ENCODE peak calls at places on chromosomes 7 and 10, in six cellular contexts. E is psoas muscle, H is endothelial cell, A is endodermal cell, M is right lobe of liver, K is endothelial cell of umbilical vein. D is an unnamed sample.

GRCh38 chr7:155168607-155169006 is 98.5 kb downstream of the HTR5A start:
- DNase-seq in H (no peak), A (no peak), K (no peak), E (no peak), M (no peak), D (no peak)

GRCh38 chr7:142587578-142588191 is 161.6 kb upstream of the PRSS1 start:
- DNase-seq in H (peak), E (no peak), A (peak), M (no peak), K (peak), D (peak)

GRCh38 chr7:6709808-6710207 is 3.1 kb upstream of the ZNF12 start:
- DNase-seq in E (no peak), H (no peak), A (no peak), M (no peak), K (no peak), D (no peak)

GRCh38 chr7:127652333-127653248 is 597 bp downstream of the SND1 start:
- DNase-seq in H (no peak), E (no peak), A (no peak), M (no peak), K (peak), D (no peak)

GRCh38 chr10:68086011-68086410 is 10.9 kb upstream of the HERC4 start:
- DNase-seq in E (no peak), M (no peak), H (no peak), K (no peak), A (no peak), D (no peak)

GRCh38 chr10:127492607-127493250 is 56.4 kb upstream of the NPS start:
- DNase-seq in M (peak), E (no peak), H (peak), A (peak), K (no peak), D (no peak)

GRCh38 chr7:112365551-112365950 is 84.7 kb upstream of the IFRD1 start:
- DNase-seq in E (no peak), M (no peak), K (no peak), A (no peak), H (no peak), D (no peak)

GRCh38 chr7:92698237-92698841 is 108.1 kb upstream of the FAM133B start:
- DNase-seq in A (no peak), K (peak), H (no peak), E (no peak), M (no peak), D (no peak)

GRCh38 chr7:46902463-46902862 is 679.4 kb downstream of the TNS3 start:
- DNase-seq in A (no peak), K (no peak), M (no peak), H (no peak), E (no peak), D (no peak)

GRCh38 chr7:105285118-105285874 is 103.4 kb downstream of the SRPK2 start:
- DNase-seq in A (peak), M (no peak), H (no peak), E (no peak), K (no peak), D (no peak)

GRCh38 chr7:28474267-28474618 is 61.9 kb downstream of the CREB5 start:
- DNase-seq in M (no peak), A (no peak), H (no peak), K (no peak), E (no peak), D (no peak)

GRCh38 chr10:102068216-102068615 is 3.1 kb downstream of the HPS6 start:
- DNase-seq in M (peak), E (peak), K (no peak), A (no peak), H (no peak), D (no peak)

GRCh38 chr10:31146496-31147219 is 115.0 kb upstream of the ZNF438 start:
- DNase-seq in A (no peak), E (peak), K (peak), M (no peak), H (no peak), D (no peak)

GRCh38 chr7:7265676-7266075 is 83.3 kb downstream of the C1GALT1 start:
- DNase-seq in A (no peak), E (no peak), K (no peak), M (no peak), H (no peak), D (no peak)

GRCh38 chr7:105298004-105298403 is 90.7 kb downstream of the SRPK2 start:
- DNase-seq in M (no peak), E (no peak), A (no peak), K (no peak), H (no peak), D (no peak)

GRCh38 chr10:101130984-101131961 is at the start of gene TLX1:
- DNase-seq in A (peak), K (no peak), M (peak), E (peak), H (peak), D (no peak)

GRCh38 chr10:33153968-33154327 is 180.5 kb downstream of the NRP1 start:
- DNase-seq in M (no peak), A (no peak), E (no peak), K (no peak), H (no peak), D (no peak)

GRCh38 chr7:103113164-103113563 is 35.7 kb downstream of the NAPEPLD start:
- DNase-seq in H (no peak), M (no peak), E (no peak), K (no peak), A (no peak), D (no peak)

GRCh38 chr7:80186721-80187120 is 52.1 kb downstream of the GNAI1 start:
- DNase-seq in K (peak), H (no peak), M (no peak), E (no peak), A (no peak), D (no peak)

GRCh38 chr10:124087672-124088634 is 5.4 kb downstream of the CHST15 start:
- DNase-seq in A (no peak), K (no peak), H (no peak), M (peak), E (no peak), D (no peak)

GRCh38 chr7:117212969-117213877 is 109.6 kb downstream of the WNT2 start:
- DNase-seq in E (peak), M (peak), H (peak), K (peak), A (peak), D (peak)

GRCh38 chr10:77618117-77618516 is 19.5 kb downstream of the KCNMA1 start:
- DNase-seq in H (no peak), A (no peak), E (no peak), M (no peak), K (no peak), D (no peak)

GRCh38 chr10:75234683-75235374 is 928 bp downstream of the COMTD1 start:
- DNase-seq in E (peak), H (peak), M (no peak), K (no peak), A (peak), D (no peak)
- TF ChIP-seq CTCF in E (no peak), H (no peak), M (no peak), K (no peak), A (peak), D (peak)

DNA sequence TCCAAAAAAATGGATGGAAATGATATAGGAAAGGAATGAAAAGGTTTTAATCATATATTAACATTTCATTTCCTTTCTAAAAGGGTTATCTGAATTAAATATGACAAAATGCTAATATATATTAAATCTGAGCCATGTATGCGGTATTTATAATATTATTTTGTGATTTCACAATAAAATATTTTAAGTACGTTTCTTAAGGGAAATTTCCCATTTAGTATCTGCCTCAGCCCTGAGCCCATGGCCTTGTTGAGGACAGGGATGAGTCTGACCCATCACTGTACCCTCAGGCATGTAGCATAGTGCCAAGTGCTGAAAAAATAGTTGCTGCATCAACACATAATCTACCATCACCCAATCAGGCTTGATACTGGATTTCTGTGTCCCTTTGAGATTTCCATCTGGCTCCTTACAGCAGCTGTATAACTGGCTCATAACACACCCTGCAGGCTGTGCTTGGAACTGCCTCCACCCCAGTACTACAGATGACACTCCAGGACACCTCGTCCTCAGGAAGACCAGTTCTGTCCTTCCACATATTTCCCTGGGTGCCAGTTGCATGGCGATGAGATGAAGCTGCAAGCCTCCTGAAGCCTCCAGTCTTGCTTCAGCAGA is 59.4 kb upstream of the ASAH2 start:
- DNase-seq in H (peak), K (no peak), E (no peak), A (peak), M (no peak), D (no peak)
- TF ChIP-seq CTCF in H (peak), K (peak), E (no peak), A (peak), M (peak), D (no peak)

GRCh38 chr7:35389636-35390035 is 135.7 kb upstream of the TBX20 start:
- DNase-seq in A (no peak), E (no peak), H (no peak), K (no peak), M (no peak), D (no peak)

GRCh38 chr7:35386082-35386815 is 132.3 kb upstream of the TBX20 start:
- DNase-seq in M (no peak), K (no peak), E (no peak), H (no peak), A (no peak), D (no peak)

GRCh38 chr7:35386816-35387429 is 133.0 kb upstream of the TBX20 start:
- DNase-seq in E (no peak), H (no peak), A (no peak), K (no peak), M (no peak), D (no peak)

GRCh38 chr7:35380739-35381224 is 126.9 kb upstream of the TBX20 start:
- DNase-seq in M (no peak), A (no peak), K (no peak), E (no peak), H (no peak), D (no peak)

DNA sequence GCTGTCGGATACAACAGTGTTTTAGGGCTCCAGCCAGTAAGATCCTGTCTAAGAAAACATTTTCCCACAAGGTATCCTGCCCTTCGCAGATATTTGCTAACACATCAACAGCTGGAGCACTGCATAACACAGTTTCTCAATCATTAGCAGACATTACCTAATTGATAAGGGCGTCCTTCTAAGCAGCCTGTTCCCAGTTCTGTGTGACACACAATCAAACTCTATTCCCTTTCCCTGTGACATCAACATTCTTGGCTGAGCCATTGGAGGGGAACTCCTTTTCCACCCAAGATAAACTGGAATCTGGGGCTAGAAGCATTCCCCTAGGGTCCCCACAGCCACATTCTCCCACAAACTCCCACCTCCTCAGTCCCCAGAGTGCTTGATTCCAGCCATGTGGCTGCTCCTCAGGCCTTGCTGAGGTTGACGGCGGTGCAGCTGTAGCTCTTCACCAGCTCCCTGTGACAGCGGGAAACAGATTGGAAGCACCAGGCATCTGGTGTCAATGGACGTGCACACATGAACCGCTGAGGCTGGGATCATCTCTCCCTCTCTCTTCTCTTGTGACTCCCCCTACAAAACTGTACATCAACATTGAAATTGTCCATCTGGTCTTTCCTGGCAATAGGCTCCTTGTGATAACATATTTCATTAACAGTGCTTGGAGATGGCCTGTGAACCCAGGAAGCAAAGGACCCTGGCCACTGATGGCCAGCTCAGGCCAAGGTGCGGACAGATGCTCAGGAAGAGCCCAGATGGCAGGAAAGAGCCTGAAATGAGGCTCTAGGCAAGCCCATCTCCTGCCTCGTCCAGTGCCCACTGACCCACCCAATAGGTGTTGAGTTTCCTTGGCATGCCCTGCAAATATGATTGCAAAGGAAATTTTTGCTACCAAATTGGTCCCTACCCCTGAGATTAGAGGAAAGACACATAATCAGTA is 131.1 kb upstream of the TBX20 start:
- DNase-seq in E (no peak), K (no peak), M (no peak), A (no peak), H (no peak), D (no peak)
- TF ChIP-seq CTCF in E (no peak), K (no peak), M (no peak), A (no peak), H (no peak), D (no peak)

GRCh38 chr7:33422825-33423645 is 293.7 kb downstream of the BBS9 start:
- DNase-seq in K (no peak), E (no peak), A (peak), H (no peak), M (no peak), D (no peak)

GRCh38 chr7:33420311-33420710 is 290.9 kb downstream of the BBS9 start:
- DNase-seq in K (no peak), A (no peak), E (no peak), H (no peak), M (no peak), D (no peak)

GRCh38 chr7:33423646-33424020 is 294.3 kb downstream of the BBS9 start:
- DNase-seq in M (no peak), E (no peak), A (peak), H (peak), K (peak), D (peak)

GRCh38 chr7:33418251-33418701 is 288.9 kb downstream of the BBS9 start:
- DNase-seq in A (peak), M (no peak), K (no peak), E (no peak), H (no peak), D (no peak)

GRCh38 chr7:33421384-33421783 is 292.0 kb downstream of the BBS9 start:
- DNase-seq in H (no peak), M (no peak), K (peak), E (no peak), A (no peak), D (no peak)
- TF ChIP-seq CTCF in H (no peak), M (peak), K (no peak), E (no peak), A (no peak), D (no peak)

GRCh38 chr7:1842321-1843221 is 172.5 kb downstream of the ELFN1 start:
- DNase-seq in K (no peak), E (peak), A (peak), H (no peak), M (peak), D (no peak)
- TF ChIP-seq CTCF in K (no peak), E (peak), A (peak), H (no peak), M (peak), D (no peak)

GRCh38 chr10:46325021-46325420 is 38.2 kb downstream of the ANTXRL start:
- DNase-seq in H (no peak), E (no peak), M (no peak), K (no peak), A (no peak), D (no peak)
- TF ChIP-seq CTCF in H (no peak), E (peak), M (peak), K (no peak), A (peak), D (peak)

GRCh38 chr10:74024600-74024999 is 26.7 kb downstream of the VCL start:
- DNase-seq in K (no peak), A (no peak), E (no peak), M (no peak), H (no peak), D (no peak)
- TF ChIP-seq CTCF in K (no peak), A (no peak), E (no peak), M (no peak), H (no peak), D (no peak)